ENCODE peak calls at places on chromosomes 13 and 19, in eight cellular contexts. E, Z, S, K, C, F, O and H are unnamed samples.

GRCh38 chr19:15010497-15011255 is 31.0 kb upstream of the SLC1A6 start:
- DNase-seq in E (no peak), Z (no peak), S (no peak), K (no peak), C (no peak), F (no peak), O (peak; percentile 76), H (no peak)

GRCh38 chr13:33318744-33319143 is 33.2 kb upstream of the STARD13 start:
- DNase-seq in E (no peak), Z (no peak), S (no peak), K (no peak), C (no peak), F (no peak), O (no peak), H (no peak)

GRCh38 chr13:22893149-22893548 is 287.6 kb upstream of the SGCG start:
- DNase-seq in E (no peak), Z (no peak), S (no peak), K (no peak), C (no peak), F (no peak), O (no peak), H (no peak)

GRCh38 chr13:74667656-74668055 is 533.5 kb upstream of the KLF12 start:
- DNase-seq in E (no peak), Z (no peak), S (no peak), K (no peak), C (no peak), F (no peak), O (no peak), H (no peak)

GRCh38 chr19:50947123-50947522 is 5.7 kb downstream of the KLK5 start:
- DNase-seq in E (no peak), Z (no peak), S (no peak), K (no peak), C (no peak), F (no peak), O (no peak), H (no peak)

GRCh38 chr13:43374621-43375020 is 351.2 kb downstream of the DNAJC15 start:
- DNase-seq in E (no peak), Z (no peak), S (no peak), K (no peak), C (no peak), F (no peak), O (no peak), H (no peak)

GRCh38 chr13:113907637-113908617 is 44.1 kb upstream of the GAS6 start:
- DNase-seq in E (peak; percentile 52), Z (no peak), S (no peak), K (no peak), C (no peak), F (no peak), O (no peak), H (no peak)

GRCh38 chr13:66222926-66223325 is 1007.2 kb downstream of the PCDH9 start:
- DNase-seq in E (no peak), Z (no peak), S (peak; percentile 44), K (no peak), C (no peak), F (no peak), O (no peak), H (no peak)

GRCh38 chr19:23287620-23288019 is 37.4 kb upstream of the ZNF724 start:
- DNase-seq in E (no peak), Z (no peak), S (peak; percentile 29), K (no peak), C (no peak), F (no peak), O (no peak), H (no peak)

GRCh38 chr13:51097353-51098043 is 13.6 kb downstream of the C13orf42 start:
- DNase-seq in E (no peak), Z (no peak), S (no peak), K (no peak), C (no peak), F (no peak), O (peak; percentile 60), H (no peak)

GRCh38 chr19:7533281-7533819 is 2.2 kb upstream of the PNPLA6 start:
- DNase-seq in E (peak; percentile 67), Z (peak; percentile 64), S (no peak), K (no peak), C (peak; percentile 74), F (peak; percentile 38), O (peak; percentile 35), H (peak; percentile 9)

GRCh38 chr13:99806671-99807070 is 164.9 kb downstream of the ZIC5 start:
- DNase-seq in E (no peak), Z (no peak), S (no peak), K (no peak), C (no peak), F (no peak), O (no peak), H (no peak)

GRCh38 chr13:31824705-31825512 is 85.6 kb downstream of the RXFP2 start:
- DNase-seq in E (no peak), Z (no peak), S (peak; percentile 3), K (no peak), C (no peak), F (no peak), O (no peak), H (no peak)

GRCh38 chr19:11041966-11042627 is 47.2 kb upstream of the LDLR start:
- DNase-seq in E (no peak), Z (no peak), S (no peak), K (no peak), C (peak; percentile 91), F (no peak), O (no peak), H (no peak)

GRCh38 chr19:35031072-35031881 is 1.0 kb downstream of the SCN1B start:
- DNase-seq in E (no peak), Z (no peak), S (no peak), K (peak; percentile 24), C (no peak), F (no peak), O (peak; percentile 76), H (no peak)

GRCh38 chr13:114062754-114063153 is 69.7 kb downstream of the RASA3 start:
- DNase-seq in E (no peak), Z (no peak), S (no peak), K (no peak), C (no peak), F (no peak), O (no peak), H (no peak)

GRCh38 chr19:15885167-15885566 is 12.7 kb downstream of the CYP4F2 start:
- DNase-seq in E (no peak), Z (no peak), S (no peak), K (no peak), C (no peak), F (no peak), O (no peak), H (no peak)

GRCh38 chr13:30126903-30127428 is 180.4 kb downstream of the KATNAL1 start:
- DNase-seq in E (peak; percentile 24), Z (no peak), S (no peak), K (no peak), C (no peak), F (no peak), O (no peak), H (no peak)
- H3K27ac ChIP-seq in E (peak overlapping the region; percentile 89), Z (no peak overlapping the region), S (no peak overlapping the region), K (no peak overlapping the region), C (no peak overlapping the region), F (peak overlapping the region; percentile 61), O (no peak overlapping the region), H (no peak overlapping the region)

DNA sequence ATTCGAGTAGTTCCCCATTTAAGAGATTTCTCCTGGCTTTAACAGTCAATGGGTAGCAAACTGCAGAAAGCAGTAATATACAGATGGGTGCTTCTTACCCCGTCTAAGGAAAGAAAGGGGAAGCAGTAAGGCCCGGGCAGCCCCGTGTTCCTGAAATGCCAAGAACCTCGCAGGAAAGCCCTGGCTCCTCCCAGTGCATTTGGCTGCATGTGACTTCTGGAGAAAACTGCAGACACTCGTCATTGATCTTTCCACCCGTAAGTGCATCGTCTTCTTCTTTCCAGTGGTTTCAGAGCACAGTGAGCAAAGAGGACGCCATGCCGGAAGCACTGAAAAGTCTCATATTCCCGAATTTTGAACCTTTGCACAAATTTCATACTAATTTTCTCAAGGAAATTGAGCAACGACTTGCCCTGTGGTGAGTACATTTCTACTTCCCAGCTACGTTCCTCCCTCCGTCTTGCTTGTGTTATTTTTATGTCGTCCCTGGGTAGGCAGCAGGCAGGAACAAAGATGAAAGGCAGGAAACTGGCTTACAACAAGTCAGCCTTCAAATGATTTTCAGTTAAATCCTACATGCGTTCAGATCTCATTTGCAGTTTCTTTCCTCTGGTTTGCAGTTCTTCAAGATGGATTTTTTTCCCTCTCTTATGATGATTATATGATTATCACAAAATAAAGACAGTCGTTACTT is 165.1 kb downstream of the STK24 start:
- DNase-seq in E (no peak), Z (peak; percentile 58), S (no peak), K (no peak), C (peak; percentile 78), F (no peak), O (no peak), H (no peak)
- H3K27ac ChIP-seq in E (no peak overlapping the region), Z (no peak overlapping the region), S (no peak overlapping the region), K (no peak overlapping the region), C (peak overlapping the region; percentile 51), F (no peak overlapping the region), O (no peak overlapping the region), H (no peak overlapping the region)

GRCh38 chr19:17405250-17406038 is at the start of gene BST2:
- DNase-seq in E (peak; percentile 57), Z (peak; percentile 81), S (peak; percentile 95), K (no peak), C (peak; percentile 75), F (peak; percentile 27), O (peak; percentile 53), H (no peak)
- H3K27ac ChIP-seq in E (peak within 1 kb of the TSS; percentile 87), Z (peak within 1 kb of the TSS; percentile 93), S (peak within 1 kb of the TSS; percentile 93), K (peak within 1 kb of the TSS; percentile 74), C (peak within 1 kb of the TSS; percentile 85), F (peak within 1 kb of the TSS; percentile 77), O (peak within 1 kb of the TSS; percentile 89), H (peak within 1 kb of the TSS; percentile 94)

GRCh38 chr19:45784096-45784495 is 1.8 kb upstream of the DMPK start:
- DNase-seq in E (no peak), Z (no peak), S (no peak), K (no peak), C (no peak), F (no peak), O (no peak), H (no peak)
- H3K27ac ChIP-seq in E (peak overlapping the region; percentile 97), Z (peak overlapping the region; percentile 76), S (no peak overlapping the region), K (no peak overlapping the region), C (peak overlapping the region; percentile 60), F (peak overlapping the region; percentile 97), O (no peak overlapping the region), H (no peak overlapping the region)

GRCh38 chr19:4717191-4717965 is 6.3 kb downstream of the DPP9 start:
- DNase-seq in E (no peak), Z (no peak), S (no peak), K (no peak), C (peak; percentile 78), F (peak; percentile 45), O (no peak), H (no peak)
- H3K27ac ChIP-seq in E (no peak overlapping the region), Z (no peak overlapping the region), S (no peak overlapping the region), K (no peak overlapping the region), C (peak overlapping the region; percentile 60), F (peak overlapping the region; percentile 36), O (no peak overlapping the region), H (no peak overlapping the region)